ENCODE peak calls at places on chromosomes 12 and 14, in seven cellular contexts. X is fibroblast of the aortic adventitia, C is WERI-Rb-1, W is uterus, I is endodermal cell, Y is OCI-LY7, N is AG04450. H is an unnamed sample.

GRCh38 chr12:43847427-43847826 is 11.5 kb downstream of the TMEM117 start:
- DNase-seq in N (no peak), C (no peak), W (no peak), Y (no peak), I (no peak), X (peak), H (peak)

GRCh38 chr12:112635036-112635435 is 156.5 kb upstream of the RPH3A start:
- DNase-seq in C (no peak), I (no peak), Y (no peak), X (no peak), W (no peak), N (no peak), H (no peak)

GRCh38 chr14:34629657-34630529 is at the start of gene SNX6:
- DNase-seq in Y (peak), N (no peak), X (peak), I (peak), C (peak), W (peak), H (peak)

GRCh38 chr12:15939111-15939510 is 28.0 kb downstream of the DERA start:
- DNase-seq in W (no peak), Y (no peak), X (no peak), C (no peak), I (no peak), N (no peak), H (no peak)

GRCh38 chr14:105422695-105423487 is 3.3 kb downstream of the MTA1 start:
- DNase-seq in N (no peak), X (no peak), Y (no peak), I (no peak), W (no peak), C (no peak), H (no peak)

GRCh38 chr14:50321009-50321660 is 9.0 kb downstream of the DMAC2L start:
- DNase-seq in W (peak), Y (peak), N (peak), X (peak), C (peak), I (peak), H (peak)

GRCh38 chr14:101520621-101521305 is 40.5 kb upstream of the DIO3 start:
- DNase-seq in X (peak), C (no peak), I (no peak), W (peak), N (no peak), Y (no peak), H (no peak)

GRCh38 chr12:132506328-132506727 is 16.4 kb downstream of the FBRSL1 start:
- DNase-seq in N (no peak), W (no peak), X (no peak), Y (no peak), C (no peak), I (no peak), H (no peak)

GRCh38 chr12:21330682-21331253 is 3.9 kb downstream of the SLCO1A2 start:
- DNase-seq in Y (peak), X (no peak), W (no peak), C (no peak), I (no peak), N (no peak), H (no peak)

GRCh38 chr14:66652736-66653135 is 144.8 kb downstream of the GPHN start:
- DNase-seq in I (peak), X (no peak), C (no peak), N (no peak), Y (no peak), W (no peak), H (no peak)

GRCh38 chr12:54217774-54218221 is 29.0 kb upstream of the SMUG1 start:
- DNase-seq in C (no peak), X (no peak), Y (peak), W (no peak), N (no peak), I (peak), H (no peak)

GRCh38 chr12:20280515-20280914 is 87.8 kb upstream of the PDE3A start:
- DNase-seq in I (no peak), W (no peak), X (peak), N (no peak), Y (no peak), C (no peak), H (no peak)

GRCh38 chr14:75163677-75164076 is 12.7 kb downstream of the TMED10 start:
- DNase-seq in X (no peak), I (no peak), N (no peak), Y (no peak), C (no peak), W (no peak), H (no peak)

GRCh38 chr12:42946776-42947435 is 357.4 kb upstream of the PRICKLE1 start:
- DNase-seq in I (no peak), Y (no peak), W (no peak), C (peak), X (no peak), N (no peak), H (peak)

GRCh38 chr12:96501139-96501741 is 11.9 kb downstream of the CFAP54 start:
- DNase-seq in Y (peak), W (peak), I (peak), N (no peak), C (no peak), X (peak), H (peak)

GRCh38 chr12:31117203-31118011 is 43.7 kb downstream of the DDX11 start:
- DNase-seq in I (peak), W (peak), C (peak), N (no peak), X (no peak), Y (peak), H (peak)

GRCh38 chr14:60684203-60684602 is 34.9 kb upstream of the SIX1 start:
- DNase-seq in Y (no peak), I (no peak), X (no peak), N (no peak), C (no peak), W (no peak), H (no peak)

GRCh38 chr12:30806989-30807694 is 52.4 kb upstream of the CAPRIN2 start:
- DNase-seq in N (no peak), I (peak), Y (peak), W (peak), C (peak), X (peak), H (peak)

GRCh38 chr14:63178912-63179311 is 25.3 kb upstream of the RHOJ start:
- DNase-seq in X (peak), N (no peak), C (no peak), W (no peak), Y (no peak), I (no peak), H (peak)

GRCh38 chr14:75247286-75247922 is 31.2 kb upstream of the FOS start:
- DNase-seq in C (no peak), N (no peak), I (no peak), W (no peak), X (no peak), Y (peak), H (no peak)

GRCh38 chr12:68890701-68891113 is 42.3 kb downstream of the CPM start:
- DNase-seq in C (no peak), N (no peak), I (peak), Y (no peak), X (no peak), W (no peak), H (no peak)

GRCh38 chr14:92598549-92598905 is 84.9 kb downstream of the RIN3 start:
- DNase-seq in N (no peak), X (no peak), C (no peak), I (no peak), W (no peak), Y (no peak), H (peak)

GRCh38 chr12:122318607-122319311 is 52.5 kb upstream of the VPS33A start:
- DNase-seq in N (peak), I (no peak), X (peak), Y (no peak), W (no peak), C (no peak), H (peak)

GRCh38 chr12:109717390-109718357 is 4.0 kb downstream of the FAM222A start:
- DNase-seq in I (no peak), C (peak), W (no peak), N (no peak), X (no peak), Y (no peak), H (no peak)

GRCh38 chr12:56941299-56942017 is 7.2 kb upstream of the SDR9C7 start:
- DNase-seq in Y (no peak), C (no peak), N (no peak), W (peak), X (peak), I (peak), H (peak)

GRCh38 chr14:28661171-28661772 is 105.3 kb upstream of the FOXG1 start:
- DNase-seq in W (no peak), N (no peak), X (peak), C (no peak), I (peak), Y (no peak), H (peak)

GRCh38 chr12:42162198-42162597 is 17.5 kb upstream of the GXYLT1 start:
- DNase-seq in C (no peak), W (no peak), N (no peak), I (no peak), X (peak), Y (no peak), H (peak)

GRCh38 chr12:113261847-113262470 is 40.7 kb downstream of the TPCN1 start:
- DNase-seq in Y (peak), X (no peak), W (no peak), C (no peak), I (no peak), N (no peak), H (no peak)

GRCh38 chr14:64763801-64764511 is 59.7 kb downstream of the PLEKHG3 start:
- DNase-seq in X (peak), Y (no peak), W (peak), C (peak), I (peak), N (no peak), H (no peak)

GRCh38 chr14:103096387-103096786 is 1.9 kb downstream of the EXOC3L4 start:
- DNase-seq in N (no peak), W (no peak), X (no peak), Y (no peak), I (no peak), C (no peak), H (no peak)

GRCh38 chr12:124213606-124214347 is 81.1 kb upstream of the RFLNA start:
- DNase-seq in W (no peak), C (peak), X (no peak), I (no peak), Y (no peak), N (no peak), H (no peak)

GRCh38 chr14:72758420-72758819 is 135.5 kb downstream of the DPF3 start:
- DNase-seq in W (no peak), I (peak), N (no peak), X (no peak), C (no peak), Y (no peak), H (no peak)
- TF ChIP-seq CTCF in W (no peak), I (peak), N (no peak), X (no peak), C (no peak), Y (no peak), H (no peak)

DNA sequence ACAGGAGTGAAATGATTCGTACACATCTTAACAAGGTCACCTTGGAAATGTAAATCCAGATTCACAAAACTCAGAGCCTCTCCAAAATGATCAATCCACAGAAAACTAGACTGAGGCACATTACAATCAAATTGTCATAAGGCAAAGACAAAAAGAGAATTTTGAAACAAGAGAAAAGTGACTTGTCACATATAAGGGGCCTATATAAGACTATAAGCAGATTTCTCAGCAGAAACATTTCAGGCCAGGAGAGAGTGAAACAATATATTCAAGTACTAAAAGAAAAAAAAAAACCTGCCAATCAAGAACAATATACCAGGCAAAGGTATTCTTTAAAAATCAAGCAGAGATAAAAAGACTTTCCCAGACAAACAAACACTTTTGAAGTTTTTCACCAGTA is 429.1 kb downstream of the BCAT1 start:
- DNase-seq in X (no peak), C (no peak), N (no peak), I (no peak), Y (no peak), W (no peak), H (no peak)
- TF ChIP-seq CTCF in X (no peak), C (no peak), N (no peak), I (no peak), Y (no peak), W (no peak), H (no peak)

DNA sequence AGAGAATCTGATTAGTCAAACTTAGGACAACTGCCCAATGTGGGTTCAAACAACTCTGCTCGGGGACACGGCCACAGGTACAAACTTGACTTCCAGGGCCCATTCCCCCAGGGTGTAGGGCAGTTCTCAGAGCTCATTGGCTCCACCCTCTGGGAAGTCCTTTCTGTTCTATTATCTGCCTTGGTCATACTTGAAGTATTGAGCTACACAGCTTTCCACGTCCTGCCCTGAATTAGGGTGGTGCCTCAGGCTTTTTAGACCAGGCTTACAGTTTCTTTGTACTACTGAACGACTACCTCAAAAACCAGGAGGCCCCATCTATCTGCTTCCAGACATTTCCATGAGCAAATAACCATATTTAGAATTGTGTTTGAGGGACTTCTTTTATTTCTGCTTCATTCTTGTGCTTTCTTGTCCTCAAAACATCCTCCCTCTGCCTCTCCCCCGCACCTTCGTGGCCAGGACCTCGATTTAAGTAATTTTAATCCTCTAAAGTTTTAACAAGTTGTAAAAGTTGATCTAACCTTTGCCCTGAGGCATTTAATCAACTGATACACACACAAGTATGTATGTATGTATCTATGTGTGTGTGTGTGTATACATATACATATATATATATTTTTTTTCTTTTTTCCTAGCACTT is 281.8 kb upstream of the AMIGO2 start:
- DNase-seq in I (peak), C (no peak), W (peak), N (no peak), Y (peak), X (no peak), H (peak)
- TF ChIP-seq CTCF in I (no peak), C (no peak), W (no peak), N (no peak), Y (peak), X (no peak), H (no peak)

GRCh38 chr14:88748288-88748687 is 44.5 kb downstream of the EML5 start:
- DNase-seq in Y (no peak), N (no peak), W (no peak), X (no peak), C (no peak), I (no peak), H (peak)

GRCh38 chr14:88753873-88754272 is 38.9 kb downstream of the EML5 start:
- DNase-seq in C (no peak), I (no peak), Y (no peak), W (no peak), N (no peak), X (no peak), H (no peak)

GRCh38 chr14:88749139-88749538 is 43.6 kb downstream of the EML5 start:
- DNase-seq in X (no peak), C (no peak), W (no peak), I (no peak), N (no peak), Y (no peak), H (peak)

GRCh38 chr14:88750413-88750812 is 42.3 kb downstream of the EML5 start:
- DNase-seq in I (no peak), Y (no peak), C (no peak), W (no peak), N (no peak), X (no peak), H (no peak)

GRCh38 chr14:88750945-88751344 is 41.8 kb downstream of the EML5 start:
- DNase-seq in Y (no peak), X (no peak), W (no peak), I (no peak), N (no peak), C (no peak), H (peak)
- TF ChIP-seq CTCF in Y (no peak), X (no peak), W (no peak), I (no peak), N (no peak), C (no peak), H (no peak)

GRCh38 chr12:91178801-91179200 is 3.8 kb downstream of the DCN start:
- DNase-seq in C (no peak), Y (no peak), I (no peak), X (peak), W (no peak), N (no peak), H (no peak)

GRCh38 chr12:91181053-91181452 is 1.6 kb downstream of the DCN start:
- DNase-seq in N (no peak), C (no peak), Y (no peak), I (no peak), X (peak), W (no peak), H (no peak)

GRCh38 chr12:91180577-91180976 is 2.0 kb downstream of the DCN start:
- DNase-seq in W (no peak), Y (no peak), X (peak), C (no peak), I (no peak), N (no peak), H (no peak)

GRCh38 chr12:91179315-91179714 is 3.3 kb downstream of the DCN start:
- DNase-seq in C (no peak), Y (no peak), I (no peak), W (peak), N (no peak), X (peak), H (peak)

DNA sequence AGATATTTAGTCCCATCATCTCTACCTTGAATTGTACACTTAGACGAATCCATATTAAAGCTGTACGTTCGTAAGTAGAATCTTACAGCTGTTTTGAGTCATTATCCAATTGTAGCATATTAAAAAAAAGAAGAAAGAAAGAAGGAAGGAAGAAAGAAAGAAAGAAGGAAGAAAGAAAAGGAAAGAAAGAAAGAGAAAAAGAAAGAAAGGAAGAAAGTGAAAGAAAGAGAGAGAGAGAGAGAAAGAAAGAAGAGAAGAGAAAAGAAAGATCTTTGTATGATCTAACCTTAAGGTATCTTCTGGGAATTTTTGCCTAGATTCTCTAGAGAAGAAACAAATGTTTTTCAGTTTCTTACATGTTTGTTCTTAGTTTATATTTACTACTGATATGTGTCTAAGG is 2.5 kb downstream of the DCN start:
- DNase-seq in Y (no peak), I (no peak), X (no peak), N (no peak), C (no peak), W (no peak), H (no peak)
- TF ChIP-seq CTCF in Y (no peak), I (no peak), X (no peak), N (no peak), C (no peak), W (no peak), H (no peak)